ENCODE peak calls at places on chromosomes 12 and 14, in eight cellular contexts. C, J, A, L, K, P, W and M are unnamed samples. For H3K4me1, the result is how much of the 10 kb centered on the place peaks cover.

GRCh38 chr12:88639361-88639760 is 59.1 kb upstream of the KITLG start:
- DNase-seq in P (no peak), C (no peak), J (no peak), K (no peak), L (no peak), W (peak), A (no peak), M (no peak)

GRCh38 chr12:15693233-15693911 is 95.8 kb downstream of the EPS8 start:
- DNase-seq in A (no peak), J (no peak), W (no peak), C (peak), K (no peak), P (no peak), L (no peak), M (no peak)

GRCh38 chr14:94342334-94342934 is 19.3 kb upstream of the SERPINA6 start:
- DNase-seq in J (peak), L (peak), C (peak), A (peak), K (peak), W (peak), P (peak), M (no peak)

GRCh38 chr12:109880938-109881337 is 597 bp upstream of the GLTP start:
- DNase-seq in P (no peak), L (no peak), W (no peak), C (no peak), K (no peak), J (no peak), A (no peak), M (no peak)

GRCh38 chr12:18383203-18383602 is 121.9 kb downstream of the PIK3C2G start:
- DNase-seq in J (no peak), C (peak), L (no peak), A (no peak), K (no peak), W (peak), P (peak), M (no peak)

GRCh38 chr12:40946612-40947194 is 241.4 kb upstream of the PDZRN4 start:
- DNase-seq in A (no peak), K (no peak), J (no peak), C (peak), P (peak), W (peak), L (no peak), M (peak)

GRCh38 chr12:29792132-29792531 is 8.4 kb upstream of the TMTC1 start:
- DNase-seq in L (no peak), P (no peak), K (no peak), C (no peak), A (no peak), J (no peak), W (no peak), M (no peak)

GRCh38 chr12:11171953-11172675 is 1.1 kb downstream of the SMIM10L1 start:
- DNase-seq in W (peak), L (no peak), C (peak), K (no peak), J (no peak), A (no peak), P (peak), M (no peak)

GRCh38 chr14:81829447-81829846 is 295.8 kb upstream of the SEL1L start:
- DNase-seq in A (no peak), P (no peak), C (no peak), K (no peak), L (peak), W (no peak), J (no peak), M (no peak)

DNA sequence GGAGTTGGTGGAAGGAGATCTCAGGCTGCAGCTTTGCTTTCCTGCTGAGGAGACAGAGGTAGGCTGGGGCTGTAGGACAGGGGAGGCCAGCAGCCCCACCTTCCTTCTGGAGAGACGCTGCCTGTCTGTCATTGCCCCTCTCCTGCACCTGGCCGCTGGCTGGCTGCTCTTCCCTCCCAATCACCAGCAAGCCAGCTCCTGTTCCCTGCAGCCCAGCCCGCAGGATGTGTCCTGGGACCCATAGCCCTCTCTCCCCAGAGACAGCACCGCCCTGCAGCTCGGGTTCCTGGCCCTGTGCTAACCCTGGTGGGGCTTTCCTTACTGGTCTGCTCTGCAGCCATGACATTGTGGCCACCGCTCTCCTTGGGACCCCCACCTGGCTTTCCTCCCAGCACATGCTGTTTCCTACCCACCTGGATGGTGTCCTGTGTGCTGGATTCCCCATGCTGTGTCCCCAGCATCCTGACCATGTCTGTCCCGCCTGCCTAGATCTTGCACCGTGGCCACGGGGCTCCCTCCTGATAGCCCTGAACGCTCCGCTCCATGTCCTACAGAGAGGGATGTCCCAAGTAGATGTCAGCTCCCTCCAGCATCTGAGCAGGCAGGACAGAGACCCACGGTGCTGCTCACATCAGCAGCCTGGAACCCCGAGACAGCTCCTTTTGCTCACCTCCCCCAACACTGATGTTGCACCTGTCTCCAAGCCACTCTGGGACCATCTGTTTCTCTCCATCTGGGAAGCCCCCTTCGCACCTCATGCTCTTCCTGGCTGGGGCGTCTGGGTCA is 1.2 kb upstream of the MTA1 start:
- DNase-seq in P (no peak), L (no peak), A (no peak), C (no peak), K (no peak), W (no peak), J (no peak), M (no peak)
- H3K27ac ChIP-seq in P (peak), L (no peak), A (no peak), C (no peak), K (no peak), W (no peak), J (no peak), M (no peak)

GRCh38 chr12:125185740-125186470 is 120.7 kb downstream of the AACS start:
- DNase-seq in K (peak), L (peak), C (peak), P (peak), A (peak), W (peak), J (peak), M (no peak)

GRCh38 chr12:125184213-125184952 is 119.1 kb downstream of the AACS start:
- DNase-seq in P (no peak), J (no peak), K (no peak), L (no peak), W (no peak), C (no peak), A (peak), M (no peak)

GRCh38 chr12:125186471-125187147 is 121.4 kb downstream of the AACS start:
- DNase-seq in K (no peak), W (no peak), A (no peak), P (no peak), C (peak), J (no peak), L (no peak), M (no peak)

GRCh38 chr12:125183187-125184067 is 118.2 kb downstream of the AACS start:
- DNase-seq in A (peak), J (peak), C (peak), W (peak), L (peak), P (peak), K (peak), M (peak)

DNA sequence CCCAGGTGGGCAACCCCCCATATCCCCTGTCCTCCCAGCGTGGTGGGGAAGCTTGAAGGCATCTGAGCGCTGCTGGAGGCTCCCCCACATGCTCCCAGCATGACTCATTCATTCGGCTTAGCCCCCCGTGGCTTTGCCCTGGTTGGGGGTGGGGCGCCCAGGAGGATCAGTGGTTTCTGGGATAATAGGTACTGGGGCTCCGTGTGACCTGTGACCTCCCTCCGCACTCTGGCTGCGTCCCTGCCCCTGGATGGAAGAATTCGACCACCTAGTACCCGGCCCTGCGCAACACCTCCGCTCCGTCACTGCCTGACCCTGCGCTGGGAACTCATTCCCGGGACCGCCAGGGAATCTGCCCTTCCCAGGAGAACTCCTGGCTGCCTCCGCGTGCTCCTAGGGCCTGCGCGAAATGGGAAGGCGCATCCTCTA is 120.1 kb downstream of the AACS start:
- DNase-seq in A (no peak), W (no peak), C (no peak), J (no peak), P (no peak), K (no peak), L (no peak), M (no peak)
- H3K4me3 ChIP-seq in A (no peak), W (peak), C (no peak), J (no peak), P (peak), K (no peak), L (no peak), M (no peak)

GRCh38 chr14:22813145-22813544 is 2.1 kb downstream of the SLC7A7 start:
- DNase-seq in L (no peak), W (no peak), C (no peak), A (no peak), K (no peak), J (no peak), P (no peak), M (no peak)
- H3K4me1 ChIP-seq in L (under half), W (under half), C (under half), A (under half), K (under half), J (under half), P (under half), M (under half)

GRCh38 chr12:62868820-62869219 is 66.1 kb downstream of the PPM1H start:
- DNase-seq in W (no peak), J (no peak), A (no peak), P (no peak), L (no peak), C (no peak), K (no peak), M (no peak)

GRCh38 chr12:62876938-62877548 is 57.9 kb downstream of the PPM1H start:
- DNase-seq in W (peak), J (no peak), C (no peak), A (no peak), P (no peak), K (no peak), L (no peak), M (no peak)

GRCh38 chr12:62878211-62878610 is 56.7 kb downstream of the PPM1H start:
- DNase-seq in A (no peak), P (no peak), C (no peak), W (no peak), J (no peak), L (no peak), K (no peak), M (no peak)

GRCh38 chr12:62873116-62873825 is 61.7 kb downstream of the PPM1H start:
- DNase-seq in P (no peak), L (no peak), J (no peak), K (no peak), A (no peak), C (no peak), W (no peak), M (no peak)

DNA sequence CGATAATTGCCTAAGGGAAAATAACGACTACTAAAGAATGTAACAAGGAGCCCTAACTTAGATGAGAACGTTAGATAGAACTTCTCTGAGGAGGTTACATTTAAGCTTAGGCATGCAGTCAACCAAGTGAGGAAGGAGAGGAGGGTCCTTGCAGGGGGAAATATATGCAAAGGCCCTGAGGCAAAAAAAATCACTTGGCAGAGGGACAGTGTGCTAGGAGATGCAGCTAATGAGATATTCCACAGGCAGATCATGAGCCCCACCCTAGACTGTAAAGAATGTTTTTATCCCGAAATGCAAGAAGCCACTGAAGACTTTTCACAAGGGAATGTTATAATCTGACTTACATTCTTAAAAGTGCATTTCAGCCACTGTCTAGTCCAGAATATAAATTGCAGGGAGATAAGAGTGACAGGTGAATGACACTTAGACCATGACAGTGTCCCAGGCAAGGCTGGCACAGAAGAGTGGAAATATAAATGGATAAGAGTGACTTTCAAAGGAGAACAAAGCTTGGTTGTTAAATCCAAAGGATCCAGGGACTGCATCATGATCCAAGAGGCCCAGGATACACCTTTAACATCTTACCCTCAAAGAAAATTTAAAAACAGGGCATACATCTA is 61.0 kb downstream of the PPM1H start:
- DNase-seq in C (no peak), W (no peak), J (no peak), A (no peak), L (no peak), K (no peak), P (no peak), M (no peak)
- H3K27ac ChIP-seq in C (no peak), W (no peak), J (no peak), A (no peak), L (no peak), K (no peak), P (no peak), M (no peak)

GRCh38 chr12:118397693-118398440 is 21.5 kb downstream of the SUDS3 start:
- DNase-seq in L (no peak), K (no peak), A (no peak), P (no peak), J (no peak), W (no peak), C (no peak), M (no peak)
- H3K4me3 ChIP-seq in L (no peak), K (no peak), A (no peak), P (no peak), J (no peak), W (no peak), C (no peak), M (no peak)

DNA sequence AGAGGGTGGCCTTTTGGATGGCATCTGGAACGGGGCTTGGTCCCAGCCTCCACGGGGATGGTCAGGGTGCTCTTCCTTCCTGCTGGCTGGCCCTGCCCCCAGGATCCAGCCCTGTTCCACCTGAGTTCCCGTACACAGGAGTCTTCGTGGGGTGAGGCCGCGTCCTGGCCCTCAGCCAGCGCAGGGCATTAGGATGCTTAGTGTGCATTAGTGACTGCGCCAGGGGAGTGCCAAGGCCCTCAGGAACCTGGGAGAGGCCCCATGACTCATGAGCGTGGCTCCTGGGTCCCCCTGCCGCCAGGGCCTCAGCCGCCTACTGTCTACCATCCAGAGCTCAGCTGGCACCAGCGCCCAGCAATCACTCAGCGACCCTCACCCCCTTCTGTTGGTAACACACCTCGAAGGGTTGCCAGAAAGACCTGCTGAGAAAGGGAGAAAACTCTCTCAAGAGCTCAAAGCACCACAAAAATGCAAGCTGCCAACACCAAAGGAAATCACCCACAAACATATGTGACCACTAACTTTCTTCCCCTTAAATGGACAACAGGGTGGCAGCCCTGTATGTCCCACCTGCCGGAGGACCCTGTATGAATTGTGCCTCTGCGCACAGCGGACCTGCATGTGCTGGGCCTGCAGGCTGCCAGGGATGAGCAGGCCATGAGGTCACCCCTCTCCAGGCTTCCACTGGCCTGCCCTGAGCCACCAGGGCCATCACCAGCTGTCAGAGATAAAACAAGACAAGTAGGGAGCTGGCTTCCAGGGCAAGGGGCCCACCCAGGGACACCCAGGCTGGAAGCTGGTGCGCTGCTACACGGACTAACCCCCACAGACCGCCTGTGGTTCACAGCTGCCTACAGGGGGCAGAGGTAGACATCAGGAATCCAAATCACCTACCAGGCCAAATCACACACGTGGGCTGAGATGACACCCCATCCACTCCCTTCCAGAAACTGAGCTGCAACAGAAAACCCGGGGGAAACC is 28.7 kb downstream of the CCDC85C start:
- DNase-seq in J (peak), P (peak), C (peak), A (peak), W (no peak), K (no peak), L (peak), M (no peak)
- H3K4me1 ChIP-seq in J (under half), P (half or more), C (under half), A (half or more), W (half or more), K (half or more), L (half or more), M (under half)

DNA sequence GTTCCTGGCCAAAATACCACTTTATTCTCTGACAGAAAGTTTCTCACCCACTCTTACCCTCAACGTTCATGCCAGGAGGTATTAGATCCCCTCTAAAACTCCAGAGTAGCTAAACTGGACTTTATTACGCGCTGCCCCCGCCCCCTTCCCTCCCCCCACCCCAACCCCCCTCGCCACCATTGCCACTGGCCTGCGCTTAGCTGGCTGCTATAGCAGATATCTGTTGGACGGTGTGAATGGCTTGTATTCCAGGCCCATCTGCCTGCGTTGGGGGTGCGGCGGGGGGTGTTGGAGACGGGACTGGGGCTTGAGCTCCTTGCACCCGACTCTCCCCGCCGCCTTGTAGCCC is 564 bp upstream of the THTPA start:
- DNase-seq in L (no peak), W (no peak), J (no peak), C (no peak), P (no peak), K (no peak), A (no peak), M (no peak)
- H3K27ac ChIP-seq in L (peak), W (peak), J (peak), C (peak), P (peak), K (peak), A (peak), M (peak)